ENCODE peak calls at places on chromosomes 6 and 20, in nine cellular contexts. A, Y, B, K, I, D, E, V and U are unnamed samples.

GRCh38 chr6:56790424-56790823 is 147.7 kb upstream of the DST start:
- DNase-seq in B (peak; percentile 18), Y (no peak), E (no peak), D (no peak), K (no peak), I (no peak), V (no peak), A (no peak), U (peak; percentile 64)

GRCh38 chr6:2522521-2522920 is 228.2 kb downstream of the MYLK4 start:
- DNase-seq in V (peak; percentile 9), D (no peak), B (peak; percentile 68), K (no peak), A (no peak), E (no peak), Y (no peak), I (no peak), U (peak; percentile 64)

GRCh38 chr6:150967910-150968309 is 102.4 kb downstream of the MTHFD1L start:
- DNase-seq in E (no peak), D (no peak), I (no peak), A (no peak), V (no peak), B (no peak), Y (no peak), K (no peak), U (no peak)

GRCh38 chr20:24773751-24774201 is 175.3 kb upstream of the CST7 start:
- DNase-seq in A (no peak), I (no peak), V (peak; percentile 73), E (no peak), K (no peak), Y (peak; percentile 10), D (no peak), B (no peak), U (no peak)

GRCh38 chr6:105080279-105080678 is 99.5 kb downstream of the POPDC3 start:
- DNase-seq in A (no peak), Y (no peak), B (no peak), K (no peak), E (no peak), I (no peak), D (no peak), V (no peak), U (no peak)

GRCh38 chr6:15160812-15161211 is 85.1 kb upstream of the JARID2 start:
- DNase-seq in A (no peak), K (no peak), E (no peak), I (no peak), D (no peak), Y (no peak), V (no peak), B (no peak), U (no peak)

GRCh38 chr20:53935353-53936084 is 134.9 kb downstream of the BCAS1 start:
- DNase-seq in I (no peak), V (no peak), A (no peak), K (no peak), E (no peak), Y (no peak), D (no peak), B (no peak), U (no peak)

GRCh38 chr6:159068904-159069578 is 24.2 kb upstream of the TAGAP start:
- DNase-seq in K (no peak), I (no peak), V (no peak), D (peak; percentile 51), B (no peak), E (no peak), Y (no peak), A (no peak), U (no peak)

GRCh38 chr20:32661820-32662528 is 11.8 kb downstream of the C20orf203 start:
- DNase-seq in Y (no peak), E (no peak), K (no peak), B (no peak), A (no peak), I (no peak), D (no peak), V (no peak), U (no peak)

GRCh38 chr6:116371384-116372209 is 850 bp downstream of the DSE start:
- DNase-seq in B (peak; percentile 66), K (peak; percentile 40), A (no peak), V (peak; percentile 92), Y (peak; percentile 34), E (peak; percentile 65), I (peak; percentile 3), D (peak; percentile 75), U (peak; percentile 83)

GRCh38 chr6:155117266-155117665 is 122.2 kb downstream of the TIAM2 start:
- DNase-seq in A (no peak), B (no peak), Y (no peak), V (peak; percentile 96), D (no peak), E (no peak), K (no peak), I (no peak), U (no peak)

GRCh38 chr6:143325379-143326140 is 124.9 kb downstream of the ADAT2 start:
- DNase-seq in V (peak; percentile 32), D (no peak), I (no peak), K (no peak), E (no peak), B (peak; percentile 44), Y (no peak), A (no peak), U (peak; percentile 82)

GRCh38 chr6:11202513-11203305 is 29.8 kb downstream of the NEDD9 start:
- DNase-seq in D (no peak), E (peak; percentile 23), B (peak; percentile 75), I (peak; percentile 50), V (peak; percentile 50), Y (no peak), A (no peak), K (peak; percentile 82), U (peak; percentile 76)

GRCh38 chr6:140071601-140072062 is 697.2 kb upstream of the CITED2 start:
- DNase-seq in D (no peak), V (peak; percentile 96), B (peak; percentile 62), E (no peak), K (no peak), I (no peak), A (no peak), Y (no peak), U (peak; percentile 55)

GRCh38 chr20:33811763-33812672 is 870 bp downstream of the CHMP4B start:
- DNase-seq in D (peak; percentile 74), Y (peak; percentile 39), K (no peak), B (peak; percentile 94), V (peak; percentile 82), A (no peak), E (peak; percentile 59), I (no peak), U (peak; percentile 93)

GRCh38 chr6:165456327-165456726 is 146.9 kb upstream of the C6orf118 start:
- DNase-seq in A (no peak), E (no peak), I (no peak), D (no peak), Y (no peak), K (no peak), V (no peak), B (peak; percentile 7), U (no peak)

GRCh38 chr20:37541326-37541725 is 13.7 kb upstream of the BLCAP start:
- DNase-seq in V (no peak), B (no peak), I (no peak), D (no peak), E (no peak), A (no peak), K (no peak), Y (no peak), U (no peak)

GRCh38 chr20:56689852-56690485 is 60.9 kb downstream of the TFAP2C start:
- DNase-seq in I (no peak), Y (no peak), D (no peak), A (no peak), K (no peak), E (no peak), V (peak; percentile 87), B (no peak), U (no peak)

GRCh38 chr20:58994390-58995159 is 12.5 kb downstream of the CTSZ start:
- DNase-seq in E (no peak), D (no peak), B (no peak), V (no peak), Y (no peak), A (no peak), K (no peak), I (no peak), U (no peak)

GRCh38 chr6:27502508-27503435 is 29.9 kb upstream of the ZNF184 start:
- DNase-seq in D (no peak), V (peak; percentile 59), K (no peak), E (peak; percentile 11), A (peak; percentile 85), B (peak; percentile 56), I (peak; percentile 61), Y (peak; percentile 86), U (peak; percentile 68)

GRCh38 chr20:25233016-25233772 is 14.7 kb upstream of the PYGB start:
- DNase-seq in I (no peak), E (peak; percentile 91), B (peak; percentile 75), Y (no peak), A (no peak), D (peak; percentile 81), K (no peak), V (peak; percentile 44), U (peak; percentile 48)

GRCh38 chr6:105179244-105180065 is at the start of gene POPDC3:
- DNase-seq in Y (no peak), B (peak; percentile 25), K (peak; percentile 43), D (no peak), V (peak; percentile 61), E (peak; percentile 69), I (no peak), A (no peak), U (no peak)

GRCh38 chr20:52766645-52767435 is 205.3 kb upstream of the TSHZ2 start:
- DNase-seq in V (no peak), D (no peak), I (no peak), E (no peak), Y (no peak), K (no peak), B (no peak), A (no peak), U (no peak)

GRCh38 chr20:10857362-10858070 is 183.7 kb upstream of the JAG1 start:
- DNase-seq in K (peak; percentile 26), E (peak; percentile 44), I (no peak), D (no peak), Y (no peak), A (no peak), B (peak; percentile 92), V (peak; percentile 46), U (peak; percentile 87)

GRCh38 chr20:8299921-8300320 is 167.9 kb downstream of the PLCB1 start:
- DNase-seq in K (no peak), Y (no peak), D (no peak), I (no peak), E (no peak), B (no peak), A (no peak), V (no peak), U (no peak)

GRCh38 chr6:143232849-143233248 is 172.2 kb downstream of the AIG1 start:
- DNase-seq in V (peak; percentile 28), K (no peak), I (no peak), D (peak; percentile 50), E (peak; percentile 41), Y (peak; percentile 16), B (peak; percentile 24), A (no peak), U (peak; percentile 44)

GRCh38 chr6:166614589-166614988 is 12.5 kb downstream of the RPS6KA2 start:
- DNase-seq in B (no peak), D (no peak), K (no peak), Y (no peak), A (no peak), I (no peak), E (no peak), V (no peak), U (no peak)

GRCh38 chr6:116512155-116512559 is 718 bp downstream of the CALHM5 start:
- DNase-seq in I (no peak), D (no peak), V (no peak), K (no peak), Y (no peak), A (no peak), B (peak; percentile 32), E (no peak), U (no peak)

GRCh38 chr20:46573788-46574581 is 23.5 kb upstream of the OCSTAMP start:
- DNase-seq in V (no peak), E (no peak), K (no peak), A (no peak), D (no peak), B (no peak), Y (no peak), I (no peak), U (peak; percentile 35)

GRCh38 chr20:63924241-63924640 is 29.3 kb downstream of the DNAJC5 start:
- DNase-seq in K (no peak), B (no peak), A (no peak), D (no peak), I (no peak), Y (no peak), V (no peak), E (no peak), U (no peak)

GRCh38 chr20:19757487-19757972 is 528 bp upstream of the RIN2 start:
- DNase-seq in A (no peak), D (peak; percentile 89), E (peak; percentile 74), I (no peak), K (peak; percentile 43), B (peak; percentile 84), Y (no peak), V (peak; percentile 82), U (peak; percentile 80)